ENCODE peak calls at places on chromosome 4, in six cellular contexts. I, H, M, Z, L and P are unnamed samples.

GRCh38 chr4:48490012-48490679 is at the start of gene ZAR1:
- DNase-seq in I (peak), H (no peak), M (no peak), Z (no peak), L (peak), P (no peak)

GRCh38 chr4:159829184-159829583 is 726.3 kb downstream of the RAPGEF2 start:
- DNase-seq in I (no peak), H (no peak), M (no peak), Z (no peak), L (no peak), P (no peak)

GRCh38 chr4:182917182-182918043 is at the start of gene DCTD:
- DNase-seq in I (peak), H (peak), M (peak), Z (peak), L (peak), P (peak)

GRCh38 chr4:8737601-8738279 is 133.9 kb downstream of the HMX1 start:
- DNase-seq in I (no peak), H (no peak), M (peak), Z (no peak), L (no peak), P (no peak)

GRCh38 chr4:150940123-150940522 is 75.0 kb downstream of the LRBA start:
- DNase-seq in I (no peak), H (no peak), M (no peak), Z (no peak), L (no peak), P (no peak)

GRCh38 chr4:7941111-7942018 is 1.7 kb upstream of the AFAP1 start:
- DNase-seq in I (no peak), H (no peak), M (no peak), Z (no peak), L (no peak), P (peak)

GRCh38 chr4:147782087-147782781 is 50.3 kb downstream of the ARHGAP10 start:
- DNase-seq in I (no peak), H (no peak), M (no peak), Z (no peak), L (no peak), P (no peak)

GRCh38 chr4:57193996-57194675 is 84.0 kb upstream of the IGFBP7 start:
- DNase-seq in I (no peak), H (no peak), M (no peak), Z (no peak), L (no peak), P (no peak)

GRCh38 chr4:73679836-73680235 is 59.6 kb upstream of the RASSF6 start:
- DNase-seq in I (no peak), H (no peak), M (no peak), Z (no peak), L (no peak), P (no peak)

GRCh38 chr4:2667428-2667827 is 88.7 kb downstream of the TNIP2 start:
- DNase-seq in I (no peak), H (no peak), M (no peak), Z (no peak), L (no peak), P (no peak)

GRCh38 chr4:174324725-174325124 is 41.0 kb downstream of the CEP44 start:
- DNase-seq in I (no peak), H (no peak), M (no peak), Z (no peak), L (no peak), P (no peak)

GRCh38 chr4:24262616-24263015 is 321.7 kb downstream of the DHX15 start:
- DNase-seq in I (no peak), H (no peak), M (no peak), Z (no peak), L (no peak), P (no peak)

GRCh38 chr4:2253160-2254084 is 8.5 kb downstream of the MXD4 start:
- DNase-seq in I (peak), H (peak), M (peak), Z (peak), L (peak), P (no peak)

GRCh38 chr4:1462009-1462767 is 55.9 kb upstream of the NKX1-1 start:
- DNase-seq in I (no peak), H (no peak), M (peak), Z (no peak), L (no peak), P (no peak)

GRCh38 chr4:13844740-13845139 is 217.2 kb upstream of the BOD1L1 start:
- DNase-seq in I (no peak), H (no peak), M (no peak), Z (no peak), L (no peak), P (no peak)

GRCh38 chr4:85776579-85776978 is 301.6 kb downstream of the ARHGAP24 start:
- DNase-seq in I (no peak), H (no peak), M (no peak), Z (no peak), L (no peak), P (no peak)

GRCh38 chr4:107721436-107722090 is 1.5 kb upstream of the PAPSS1 start:
- DNase-seq in I (peak), H (peak), M (peak), Z (no peak), L (no peak), P (no peak)

GRCh38 chr4:140755811-140756291 is 334 bp downstream of the TBC1D9 start:
- DNase-seq in I (peak), H (peak), M (peak), Z (no peak), L (peak), P (peak)

GRCh38 chr4:166501941-166502382 is 628.9 kb downstream of the TLL1 start:
- DNase-seq in I (no peak), H (no peak), M (no peak), Z (no peak), L (no peak), P (peak)

GRCh38 chr4:156545003-156545785 is 426.4 kb downstream of the PDGFC start:
- DNase-seq in I (no peak), H (no peak), M (no peak), Z (no peak), L (no peak), P (no peak)

GRCh38 chr4:104418313-104418712 is 76.4 kb downstream of the CXXC4 start:
- DNase-seq in I (no peak), H (no peak), M (no peak), Z (no peak), L (no peak), P (no peak)

GRCh38 chr4:40462326-40462725 is 127.2 kb downstream of the CHRNA9 start:
- DNase-seq in I (peak), H (no peak), M (no peak), Z (no peak), L (peak), P (no peak)

DNA sequence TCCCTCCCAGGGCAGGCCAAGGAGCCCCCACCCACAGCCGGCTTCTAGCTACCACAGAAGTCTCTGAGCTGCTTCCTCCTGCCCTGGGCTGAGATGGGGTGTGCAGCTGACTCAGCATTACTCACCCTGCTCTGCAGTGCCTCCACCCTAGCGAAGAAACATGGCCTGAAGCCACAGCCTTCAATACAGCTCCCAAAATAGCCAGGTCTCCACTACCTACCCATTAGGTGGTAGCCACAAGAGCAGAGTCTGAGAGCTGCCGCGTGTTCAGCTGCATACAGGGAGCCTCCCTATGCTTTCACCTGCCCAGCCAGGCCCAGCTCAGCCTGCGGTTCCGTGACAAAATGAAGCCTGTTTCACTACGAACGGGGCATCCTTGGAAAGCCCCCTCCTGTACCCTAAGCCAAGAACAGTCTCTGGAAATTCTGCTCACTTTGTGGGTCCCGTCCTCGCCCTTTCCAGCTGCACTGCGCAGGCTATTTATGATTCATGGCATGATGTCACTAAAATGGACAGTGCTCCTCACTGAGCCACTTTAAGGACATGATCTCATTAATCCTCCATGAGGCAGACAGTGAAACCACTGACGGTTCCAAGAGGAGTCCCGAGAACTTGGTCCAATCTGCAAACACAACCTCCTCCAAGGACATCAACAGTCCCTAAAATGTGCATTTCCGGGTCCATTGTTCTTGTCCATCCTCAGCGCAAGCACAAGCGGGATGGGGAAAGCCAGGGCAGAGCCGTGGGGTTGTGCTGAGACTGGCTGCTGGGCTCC is 20.2 kb downstream of the WDR1 start:
- DNase-seq in I (peak), H (peak), M (peak), Z (peak), L (peak), P (peak)
- TF ChIP-seq POLR2A in I (peak), H (no peak), M (no peak), Z (no peak), L (peak), P (no peak)

DNA sequence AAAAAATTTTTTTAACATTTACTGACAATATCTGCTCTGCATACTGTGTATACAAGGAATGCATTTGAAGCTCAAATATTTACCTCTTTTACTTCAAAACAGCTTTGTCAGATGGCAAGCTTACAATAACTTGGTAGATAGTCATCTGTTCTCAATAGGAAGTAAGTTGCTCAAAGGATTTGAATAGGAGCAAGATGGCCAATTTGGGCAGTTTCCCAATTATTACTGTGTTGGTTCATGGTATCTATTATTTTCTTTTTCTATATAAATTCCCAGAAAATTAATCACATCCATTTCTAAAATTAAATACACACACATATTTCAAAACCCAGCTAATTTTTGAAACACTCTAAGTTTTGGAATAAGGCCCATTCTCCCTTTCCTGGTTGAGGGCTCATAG is 60.3 kb upstream of the BLTP1 start:
- DNase-seq in I (no peak), H (no peak), M (no peak), Z (no peak), L (no peak), P (no peak)
- TF ChIP-seq POLR2A in I (no peak), H (no peak), M (no peak), Z (no peak), L (no peak), P (no peak)

DNA sequence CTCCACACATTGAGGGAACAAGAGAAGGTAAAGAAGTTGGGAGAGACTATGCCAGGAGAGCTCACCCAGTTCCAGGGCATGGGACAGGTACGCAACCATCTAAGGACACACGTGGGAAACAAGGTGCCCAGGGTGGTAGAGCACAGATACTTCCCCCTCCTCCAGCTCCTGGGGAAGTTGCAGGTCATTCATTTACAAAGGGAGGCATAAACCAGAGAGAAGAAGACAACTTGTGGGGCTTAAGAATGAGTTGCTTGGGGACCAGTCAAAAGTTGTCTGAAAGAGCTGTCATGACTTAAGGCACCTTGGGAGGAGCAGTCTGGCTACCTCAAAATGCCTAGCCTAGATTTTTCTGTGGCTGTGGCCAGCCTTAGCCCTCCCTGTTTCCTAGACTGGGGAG is 186.2 kb downstream of the PTTG2 start:
- DNase-seq in I (no peak), H (no peak), M (no peak), Z (no peak), L (no peak), P (no peak)
- TF ChIP-seq POLR2A in I (no peak), H (no peak), M (no peak), Z (no peak), L (no peak), P (no peak)

GRCh38 chr4:72567036-72567435 is 2.0 kb downstream of the ADAMTS3 start:
- DNase-seq in I (no peak), H (no peak), M (no peak), Z (no peak), L (no peak), P (no peak)

GRCh38 chr4:72569719-72570235 is 756 bp upstream of the ADAMTS3 start:
- DNase-seq in I (no peak), H (peak), M (no peak), Z (no peak), L (no peak), P (no peak)

GRCh38 chr4:72568959-72569718 is at the start of gene ADAMTS3:
- DNase-seq in I (peak), H (peak), M (peak), Z (peak), L (peak), P (no peak)

GRCh38 chr4:72566573-72566972 is 2.4 kb downstream of the ADAMTS3 start:
- DNase-seq in I (no peak), H (no peak), M (no peak), Z (no peak), L (no peak), P (no peak)

DNA sequence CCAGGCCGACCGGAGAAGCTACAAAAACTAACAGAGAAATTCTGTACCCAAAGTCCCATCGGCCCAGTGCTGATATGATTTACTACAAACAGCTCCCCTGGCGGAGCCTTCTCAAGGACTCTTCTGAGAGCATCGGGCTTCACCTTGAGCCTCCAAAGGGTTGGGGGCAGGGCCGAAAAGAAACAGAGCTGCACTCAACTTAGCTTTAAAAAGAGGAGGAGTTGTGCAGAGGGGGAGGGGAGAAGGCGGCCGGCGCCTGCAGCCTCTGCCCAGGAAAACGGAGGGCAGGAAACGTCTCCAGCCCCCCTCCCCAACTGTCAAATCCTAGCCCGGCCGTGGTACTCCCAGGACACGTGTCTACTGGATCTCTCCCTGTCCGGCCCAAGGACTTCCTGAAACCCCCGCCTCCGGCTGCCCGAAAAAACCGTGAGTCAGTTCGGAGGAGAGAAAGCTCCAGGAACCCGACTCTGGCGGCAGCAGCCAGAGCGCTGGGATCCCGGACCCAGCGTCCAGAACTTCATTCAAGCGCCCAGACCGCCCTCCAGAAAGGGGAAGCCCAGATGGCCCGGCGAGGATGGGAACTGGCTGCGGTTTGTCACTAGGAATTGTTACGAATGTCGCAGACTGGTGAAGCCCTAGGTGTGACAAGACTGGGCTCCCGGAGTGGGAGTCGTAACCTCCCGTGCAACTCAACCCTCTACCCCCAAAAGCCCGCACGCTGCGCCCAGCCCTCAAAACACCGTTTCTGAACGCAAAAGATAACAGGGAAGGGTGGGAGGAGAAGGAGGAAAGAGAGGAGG is 1.0 kb downstream of the ADAMTS3 start:
- DNase-seq in I (peak), H (peak), M (peak), Z (peak), L (peak), P (peak)
- TF ChIP-seq POLR2A in I (no peak), H (no peak), M (no peak), Z (no peak), L (no peak), P (no peak)

DNA sequence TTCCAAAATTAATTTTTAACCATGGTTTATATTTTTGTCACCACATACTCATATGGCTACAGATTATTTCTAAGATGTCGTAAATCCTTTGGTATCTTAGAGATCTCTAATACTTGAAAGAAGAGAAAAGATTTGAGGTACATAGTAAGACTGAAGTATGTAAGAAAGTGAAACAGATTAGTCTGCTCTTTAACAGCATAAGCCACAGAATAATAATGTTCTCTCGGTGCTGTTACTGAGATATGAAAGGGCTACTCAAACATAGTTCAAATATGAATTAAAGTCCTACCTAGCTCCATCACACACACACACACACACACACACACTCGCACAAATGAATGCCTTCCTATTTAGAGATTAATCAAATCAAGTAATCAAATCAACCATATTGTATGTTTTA is 274.1 kb upstream of the PCDH18 start:
- DNase-seq in I (no peak), H (no peak), M (no peak), Z (no peak), L (no peak), P (no peak)
- TF ChIP-seq POLR2A in I (no peak), H (no peak), M (no peak), Z (no peak), L (no peak), P (no peak)